ENCODE peak calls at places on chromosomes 2 and 18, in ten cellular contexts. One of them, this sample, is unnamed.

GRCh38 chr2:190277234-190278112 is 42.2 kb downstream of the HIBCH start:
- DNase-seq in fibroblast of lung: peak
- DNase-seq in B cell: peak
- DNase-seq in RWPE2: no peak
- DNase-seq in neural crest cell: no peak
- DNase-seq in WTC11: no peak
- DNase-seq in Calu3: no peak
- DNase-seq in spleen: no peak
- DNase-seq in HFF-Myc: peak
- DNase-seq in lower lobe of right lung: no peak
- DNase-seq in this sample: no peak

GRCh38 chr18:3117493-3118192 is 102.1 kb downstream of the MYOM1 start:
- DNase-seq in fibroblast of lung: peak
- DNase-seq in B cell: no peak
- DNase-seq in RWPE2: no peak
- DNase-seq in neural crest cell: no peak
- DNase-seq in WTC11: no peak
- DNase-seq in Calu3: no peak
- DNase-seq in spleen: no peak
- DNase-seq in HFF-Myc: no peak
- DNase-seq in lower lobe of right lung: no peak
- DNase-seq in this sample: no peak

GRCh38 chr2:18445412-18446320 is 114.8 kb downstream of the RDH14 start:
- DNase-seq in fibroblast of lung: peak
- DNase-seq in B cell: no peak
- DNase-seq in RWPE2: no peak
- DNase-seq in neural crest cell: no peak
- DNase-seq in WTC11: no peak
- DNase-seq in Calu3: no peak
- DNase-seq in spleen: no peak
- DNase-seq in HFF-Myc: no peak
- DNase-seq in lower lobe of right lung: no peak
- DNase-seq in this sample: no peak

GRCh38 chr18:5414546-5414945 is 119.0 kb upstream of the ZBTB14 start:
- DNase-seq in fibroblast of lung: no peak
- DNase-seq in B cell: no peak
- DNase-seq in RWPE2: no peak
- DNase-seq in neural crest cell: peak
- DNase-seq in WTC11: peak
- DNase-seq in Calu3: no peak
- DNase-seq in spleen: no peak
- DNase-seq in HFF-Myc: no peak
- DNase-seq in lower lobe of right lung: no peak
- DNase-seq in this sample: no peak

GRCh38 chr2:7940120-7940386 is 741.8 kb upstream of the ID2 start:
- DNase-seq in fibroblast of lung: no peak
- DNase-seq in B cell: no peak
- DNase-seq in RWPE2: no peak
- DNase-seq in neural crest cell: no peak
- DNase-seq in WTC11: no peak
- DNase-seq in Calu3: no peak
- DNase-seq in spleen: no peak
- DNase-seq in HFF-Myc: no peak
- DNase-seq in lower lobe of right lung: no peak
- DNase-seq in this sample: no peak

GRCh38 chr18:49135871-49136270 is 185.1 kb upstream of the SMAD7 start:
- DNase-seq in fibroblast of lung: peak
- DNase-seq in B cell: no peak
- DNase-seq in RWPE2: no peak
- DNase-seq in neural crest cell: no peak
- DNase-seq in WTC11: no peak
- DNase-seq in Calu3: no peak
- DNase-seq in spleen: no peak
- DNase-seq in HFF-Myc: peak
- DNase-seq in lower lobe of right lung: no peak
- DNase-seq in this sample: no peak

GRCh38 chr2:132766573-132766972 is 96.6 kb upstream of the LYPD1 start:
- DNase-seq in fibroblast of lung: no peak
- DNase-seq in B cell: no peak
- DNase-seq in RWPE2: no peak
- DNase-seq in neural crest cell: no peak
- DNase-seq in WTC11: no peak
- DNase-seq in Calu3: no peak
- DNase-seq in spleen: no peak
- DNase-seq in HFF-Myc: no peak
- DNase-seq in lower lobe of right lung: no peak
- DNase-seq in this sample: no peak

GRCh38 chr2:154960802-154961583 is 262.5 kb downstream of the KCNJ3 start:
- DNase-seq in fibroblast of lung: no peak
- DNase-seq in B cell: no peak
- DNase-seq in RWPE2: no peak
- DNase-seq in neural crest cell: no peak
- DNase-seq in WTC11: no peak
- DNase-seq in Calu3: no peak
- DNase-seq in spleen: no peak
- DNase-seq in HFF-Myc: no peak
- DNase-seq in lower lobe of right lung: no peak
- DNase-seq in this sample: no peak

GRCh38 chr18:70450658-70451253 is 161.9 kb downstream of the SOCS6 start:
- DNase-seq in fibroblast of lung: no peak
- DNase-seq in B cell: no peak
- DNase-seq in RWPE2: no peak
- DNase-seq in neural crest cell: no peak
- DNase-seq in WTC11: no peak
- DNase-seq in Calu3: no peak
- DNase-seq in spleen: no peak
- DNase-seq in HFF-Myc: no peak
- DNase-seq in lower lobe of right lung: no peak
- DNase-seq in this sample: no peak

GRCh38 chr2:24912986-24913385 is 7.1 kb downstream of the ADCY3 start:
- DNase-seq in fibroblast of lung: no peak
- DNase-seq in B cell: no peak
- DNase-seq in RWPE2: no peak
- DNase-seq in neural crest cell: no peak
- DNase-seq in WTC11: peak
- DNase-seq in Calu3: no peak
- DNase-seq in spleen: peak
- DNase-seq in HFF-Myc: no peak
- DNase-seq in lower lobe of right lung: no peak
- DNase-seq in this sample: peak

GRCh38 chr18:14089781-14090180 is 42.5 kb downstream of the ZNF519 start:
- DNase-seq in fibroblast of lung: peak
- DNase-seq in B cell: no peak
- DNase-seq in RWPE2: no peak
- DNase-seq in neural crest cell: no peak
- DNase-seq in WTC11: no peak
- DNase-seq in Calu3: no peak
- DNase-seq in spleen: no peak
- DNase-seq in HFF-Myc: no peak
- DNase-seq in lower lobe of right lung: no peak
- DNase-seq in this sample: no peak

GRCh38 chr2:234258562-234259141 is 208.2 kb downstream of the SPP2 start:
- DNase-seq in fibroblast of lung: no peak
- DNase-seq in B cell: no peak
- DNase-seq in RWPE2: peak
- DNase-seq in neural crest cell: no peak
- DNase-seq in WTC11: no peak
- DNase-seq in Calu3: peak
- DNase-seq in spleen: no peak
- DNase-seq in HFF-Myc: no peak
- DNase-seq in lower lobe of right lung: no peak
- DNase-seq in this sample: no peak

GRCh38 chr18:32093523-32093922 is 1.8 kb downstream of the RNF138 start:
- DNase-seq in fibroblast of lung: peak
- DNase-seq in B cell: no peak
- DNase-seq in RWPE2: no peak
- DNase-seq in neural crest cell: no peak
- DNase-seq in WTC11: no peak
- DNase-seq in Calu3: no peak
- DNase-seq in spleen: no peak
- DNase-seq in HFF-Myc: no peak
- DNase-seq in lower lobe of right lung: no peak
- DNase-seq in this sample: no peak

GRCh38 chr18:49817947-49818346 is 4.6 kb upstream of the ACAA2 start:
- DNase-seq in fibroblast of lung: no peak
- DNase-seq in B cell: no peak
- DNase-seq in RWPE2: no peak
- DNase-seq in neural crest cell: no peak
- DNase-seq in WTC11: no peak
- DNase-seq in Calu3: no peak
- DNase-seq in spleen: no peak
- DNase-seq in HFF-Myc: no peak
- DNase-seq in lower lobe of right lung: no peak
- DNase-seq in this sample: no peak

GRCh38 chr2:124328397-124328796 is 303.3 kb downstream of the CNTNAP5 start:
- DNase-seq in fibroblast of lung: no peak
- DNase-seq in B cell: no peak
- DNase-seq in RWPE2: no peak
- DNase-seq in neural crest cell: no peak
- DNase-seq in WTC11: no peak
- DNase-seq in Calu3: no peak
- DNase-seq in spleen: no peak
- DNase-seq in HFF-Myc: no peak
- DNase-seq in lower lobe of right lung: no peak
- DNase-seq in this sample: no peak

GRCh38 chr2:124320072-124320471 is 295.0 kb downstream of the CNTNAP5 start:
- DNase-seq in fibroblast of lung: no peak
- DNase-seq in B cell: no peak
- DNase-seq in RWPE2: no peak
- DNase-seq in neural crest cell: no peak
- DNase-seq in WTC11: no peak
- DNase-seq in Calu3: no peak
- DNase-seq in spleen: no peak
- DNase-seq in HFF-Myc: no peak
- DNase-seq in lower lobe of right lung: no peak
- DNase-seq in this sample: no peak

GRCh38 chr2:124327293-124327692 is 302.2 kb downstream of the CNTNAP5 start:
- DNase-seq in fibroblast of lung: no peak
- DNase-seq in B cell: no peak
- DNase-seq in RWPE2: no peak
- DNase-seq in neural crest cell: no peak
- DNase-seq in WTC11: no peak
- DNase-seq in Calu3: no peak
- DNase-seq in spleen: no peak
- DNase-seq in HFF-Myc: no peak
- DNase-seq in lower lobe of right lung: no peak
- DNase-seq in this sample: no peak

GRCh38 chr2:124323321-124323720 is 298.2 kb downstream of the CNTNAP5 start:
- DNase-seq in fibroblast of lung: peak
- DNase-seq in B cell: no peak
- DNase-seq in RWPE2: no peak
- DNase-seq in neural crest cell: no peak
- DNase-seq in WTC11: no peak
- DNase-seq in Calu3: no peak
- DNase-seq in spleen: no peak
- DNase-seq in HFF-Myc: no peak
- DNase-seq in lower lobe of right lung: no peak
- DNase-seq in this sample: no peak

GRCh38 chr2:124325667-124326425 is 300.8 kb downstream of the CNTNAP5 start:
- DNase-seq in fibroblast of lung: no peak
- DNase-seq in B cell: no peak
- DNase-seq in RWPE2: no peak
- DNase-seq in neural crest cell: no peak
- DNase-seq in WTC11: no peak
- DNase-seq in Calu3: no peak
- DNase-seq in spleen: no peak
- DNase-seq in HFF-Myc: no peak
- DNase-seq in lower lobe of right lung: no peak
- DNase-seq in this sample: no peak
- TF ChIP-seq CTCF in fibroblast of lung: no peak
- TF ChIP-seq CTCF in B cell: no peak
- TF ChIP-seq CTCF in RWPE2: peak
- TF ChIP-seq CTCF in neural crest cell: peak
- TF ChIP-seq CTCF in WTC11: no peak
- TF ChIP-seq CTCF in Calu3: no peak
- TF ChIP-seq CTCF in spleen: no peak
- TF ChIP-seq CTCF in HFF-Myc: no peak
- TF ChIP-seq CTCF in lower lobe of right lung: no peak
- TF ChIP-seq CTCF in this sample: peak

DNA sequence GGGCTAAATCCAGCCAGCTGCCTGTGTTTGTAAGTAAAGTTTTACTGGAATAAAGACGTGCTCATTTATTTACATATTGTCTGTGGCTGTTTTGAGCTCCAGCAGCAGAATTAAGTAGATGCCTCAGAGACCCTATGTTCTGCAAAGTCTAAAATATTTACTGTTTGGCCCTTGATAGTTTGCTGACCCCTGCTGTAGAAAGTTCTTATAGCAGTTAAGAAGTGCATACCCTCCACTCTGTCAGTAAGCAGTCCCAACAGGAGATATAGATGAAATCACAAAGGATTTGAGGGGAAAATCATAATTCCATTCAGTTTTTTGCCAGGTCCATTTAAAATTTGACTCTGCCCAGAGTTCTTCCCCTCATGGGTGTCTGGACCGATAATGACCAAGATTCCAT is 50.1 kb upstream of the ITM2C start:
- DNase-seq in fibroblast of lung: no peak
- DNase-seq in B cell: no peak
- DNase-seq in RWPE2: no peak
- DNase-seq in neural crest cell: no peak
- DNase-seq in WTC11: no peak
- DNase-seq in Calu3: no peak
- DNase-seq in spleen: no peak
- DNase-seq in HFF-Myc: no peak
- DNase-seq in lower lobe of right lung: no peak
- DNase-seq in this sample: no peak
- TF ChIP-seq CTCF in fibroblast of lung: peak
- TF ChIP-seq CTCF in B cell: peak
- TF ChIP-seq CTCF in RWPE2: peak
- TF ChIP-seq CTCF in neural crest cell: peak
- TF ChIP-seq CTCF in WTC11: no peak
- TF ChIP-seq CTCF in Calu3: no peak
- TF ChIP-seq CTCF in spleen: no peak
- TF ChIP-seq CTCF in HFF-Myc: peak
- TF ChIP-seq CTCF in lower lobe of right lung: peak
- TF ChIP-seq CTCF in this sample: peak

GRCh38 chr2:85888745-85889647 is at the start of gene ST3GAL5:
- DNase-seq in fibroblast of lung: peak
- DNase-seq in B cell: peak
- DNase-seq in RWPE2: peak
- DNase-seq in neural crest cell: peak
- DNase-seq in WTC11: peak
- DNase-seq in Calu3: peak
- DNase-seq in spleen: peak
- DNase-seq in HFF-Myc: no peak
- DNase-seq in lower lobe of right lung: peak
- DNase-seq in this sample: no peak
- TF ChIP-seq CTCF in fibroblast of lung: peak
- TF ChIP-seq CTCF in B cell: peak
- TF ChIP-seq CTCF in RWPE2: peak
- TF ChIP-seq CTCF in neural crest cell: peak
- TF ChIP-seq CTCF in WTC11: no peak
- TF ChIP-seq CTCF in Calu3: peak
- TF ChIP-seq CTCF in spleen: peak
- TF ChIP-seq CTCF in HFF-Myc: peak
- TF ChIP-seq CTCF in lower lobe of right lung: peak
- TF ChIP-seq CTCF in this sample: peak

DNA sequence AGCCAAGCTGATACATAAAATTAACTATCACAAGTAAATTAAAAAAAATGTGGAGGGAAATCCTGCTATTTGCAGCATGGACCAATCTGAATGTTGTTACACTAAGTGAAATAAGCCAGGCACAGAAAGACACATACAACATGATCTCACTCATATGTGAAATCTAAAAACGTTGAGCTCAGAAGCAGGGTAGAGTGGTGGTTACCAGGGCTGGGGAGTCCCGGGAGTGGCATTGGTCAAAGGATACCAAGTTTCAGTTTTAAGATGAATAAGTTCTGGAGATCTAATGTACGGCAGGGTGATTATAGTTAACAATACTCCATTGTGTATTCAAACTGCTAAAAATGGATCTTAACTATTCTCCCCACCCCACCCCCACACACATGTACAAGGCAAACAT is 459.5 kb downstream of the GALR1 start:
- DNase-seq in fibroblast of lung: no peak
- DNase-seq in B cell: no peak
- DNase-seq in RWPE2: no peak
- DNase-seq in neural crest cell: no peak
- DNase-seq in WTC11: no peak
- DNase-seq in Calu3: no peak
- DNase-seq in spleen: no peak
- DNase-seq in HFF-Myc: no peak
- DNase-seq in lower lobe of right lung: no peak
- DNase-seq in this sample: no peak
- TF ChIP-seq CTCF in fibroblast of lung: no peak
- TF ChIP-seq CTCF in B cell: no peak
- TF ChIP-seq CTCF in RWPE2: no peak
- TF ChIP-seq CTCF in neural crest cell: no peak
- TF ChIP-seq CTCF in WTC11: no peak
- TF ChIP-seq CTCF in Calu3: no peak
- TF ChIP-seq CTCF in spleen: no peak
- TF ChIP-seq CTCF in HFF-Myc: no peak
- TF ChIP-seq CTCF in lower lobe of right lung: no peak
- TF ChIP-seq CTCF in this sample: no peak

This sample was measured in chondrocyte.